ENCODE peak calls at places on chromosome 14, in five cellular contexts. L, N, O, G and V are unnamed samples.

GRCh38 chr14:71626281-71626835 is 305.9 kb upstream of the RGS6 start:
- DNase-seq in O (peak), L (no peak), N (no peak), G (no peak), V (no peak)

GRCh38 chr14:52048641-52049204 is 20.1 kb downstream of the NID2 start:
- DNase-seq in O (no peak), G (no peak), N (peak), L (peak), V (peak)

GRCh38 chr14:54686871-54687749 is 120.2 kb downstream of the SAMD4A start:
- DNase-seq in N (no peak), L (no peak), G (no peak), O (no peak), V (no peak)

GRCh38 chr14:70289138-70289537 is 70.3 kb downstream of the COX16 start:
- DNase-seq in L (no peak), N (peak), G (no peak), O (no peak), V (no peak)

GRCh38 chr14:94113490-94113889 is 3.0 kb downstream of the IFI27 start:
- DNase-seq in G (peak), O (no peak), N (no peak), L (no peak), V (peak)

GRCh38 chr14:58788655-58789054 is 150.9 kb downstream of the DACT1 start:
- DNase-seq in G (no peak), N (no peak), L (no peak), O (no peak), V (no peak)

GRCh38 chr14:91367173-91368171 is 50.1 kb downstream of the CCDC88C start:
- DNase-seq in G (peak), L (no peak), O (no peak), N (no peak), V (peak)

GRCh38 chr14:68548194-68549056 is 244.4 kb downstream of the ZFP36L1 start:
- DNase-seq in L (peak), N (peak), O (peak), G (peak), V (peak)

GRCh38 chr14:67409461-67409860 is 2.5 kb downstream of the PLEK2 start:
- DNase-seq in L (no peak), O (no peak), N (no peak), G (no peak), V (no peak)

GRCh38 chr14:98926151-98926550 is 345.8 kb downstream of the BCL11B start:
- DNase-seq in L (no peak), N (no peak), G (no peak), O (no peak), V (no peak)

GRCh38 chr14:100891501-100892445 is 11.7 kb downstream of the RTL1 start:
- DNase-seq in G (no peak), O (no peak), N (no peak), L (no peak), V (no peak)

GRCh38 chr14:59739794-59740193 is 130.8 kb downstream of the RTN1 start:
- DNase-seq in L (no peak), O (no peak), N (no peak), G (no peak), V (no peak)

GRCh38 chr14:74038015-74038859 is 19.1 kb downstream of the BBOF1 start:
- DNase-seq in N (peak), L (peak), G (peak), O (peak), V (peak)

GRCh38 chr14:100525615-100526014 is 61.6 kb downstream of the BEGAIN start:
- DNase-seq in L (no peak), G (no peak), N (no peak), O (no peak), V (no peak)

GRCh38 chr14:101500061-101500460 is 61.2 kb upstream of the DIO3 start:
- DNase-seq in L (no peak), G (no peak), O (no peak), N (no peak), V (no peak)

GRCh38 chr14:58533417-58533816 is 104.3 kb upstream of the DACT1 start:
- DNase-seq in N (peak), O (no peak), G (no peak), L (no peak), V (no peak)

GRCh38 chr14:67883717-67884116 is 64.1 kb downstream of the RAD51B start:
- DNase-seq in G (peak), N (peak), O (no peak), L (peak), V (peak)

GRCh38 chr14:104278214-104278534 is 139.8 kb downstream of the KIF26A start:
- DNase-seq in O (no peak), G (no peak), L (no peak), N (no peak), V (no peak)